ENCODE peak calls at places on chromosomes 4 and X, in five cellular contexts. G is psoas muscle; U is activated CD4-positive, alpha-beta T cell treated with anti-CD3 and anti-CD28 coated beads, Interleukin-2, amount 50 U/mL, for 4 hours; F is T-helper 1 cell; E is stimulated activated CD4-positive, alpha-beta T cell treated with anti-CD3 and anti-CD28 coated beads, Interleukin-4, amount 100 ng/mL, for 24 hours. D is an unnamed sample.

GRCh38 chr4:134465417-134465816 is 263.8 kb upstream of the PABPC4L start:
- DNase-seq in G (no peak), U (no peak), F (no peak), E (no peak), D (no peak)

GRCh38 chrX:12701625-12702024 is 89.6 kb upstream of the PRPS2 start:
- DNase-seq in G (no peak), U (peak), F (peak), E (peak), D (no peak)

GRCh38 chr4:185916231-185916630 is 104.2 kb upstream of the SORBS2 start:
- DNase-seq in G (no peak), U (no peak), F (no peak), E (no peak), D (no peak)

GRCh38 chr4:145451895-145452294 is 29.8 kb upstream of the SMAD1 start:
- DNase-seq in G (no peak), U (no peak), F (no peak), E (no peak), D (no peak)

GRCh38 chr4:89379541-89380035 is 72.0 kb upstream of the GPRIN3 start:
- DNase-seq in G (no peak), U (no peak), F (no peak), E (no peak), D (no peak)

GRCh38 chrX:70954871-70955270 is 24.0 kb upstream of the SLC7A3 start:
- DNase-seq in G (no peak), U (no peak), F (no peak), E (no peak), D (no peak)

GRCh38 chr4:10201356-10202223 is 85.0 kb upstream of the WDR1 start:
- DNase-seq in G (no peak), U (no peak), F (peak), E (no peak), D (no peak)

GRCh38 chrX:21730011-21730410 is 27.9 kb downstream of the SMPX start:
- DNase-seq in G (no peak), U (no peak), F (no peak), E (no peak), D (no peak)

GRCh38 chr4:137069473-137069872 is 462.8 kb downstream of the PCDH18 start:
- DNase-seq in G (no peak), U (no peak), F (no peak), E (no peak), D (no peak)

GRCh38 chrX:17405225-17405969 is 30.4 kb downstream of the NHS start:
- DNase-seq in G (no peak), U (no peak), F (no peak), E (no peak), D (no peak)

GRCh38 chrX:66008403-66008970 is 31.4 kb downstream of the VSIG4 start:
- DNase-seq in G (no peak), U (no peak), F (no peak), E (no peak), D (no peak)

GRCh38 chrX:9948406-9948805 is 18.8 kb upstream of the CLDN34 start:
- DNase-seq in G (no peak), U (no peak), F (no peak), E (no peak), D (no peak)

GRCh38 chrX:40012039-40012799 is 85.5 kb downstream of the BCOR start:
- DNase-seq in G (peak), U (peak), F (no peak), E (no peak), D (no peak)

GRCh38 chrX:48910926-48911406 is 480 bp downstream of the SLC35A2 start:
- DNase-seq in G (no peak), U (no peak), F (no peak), E (no peak), D (no peak)